ENCODE peak calls at places on chromosome 7, in eight cellular contexts. One of them, this sample, is unnamed. For H3K4me1, the result is how much of the 10 kb centered on the place peaks cover.

GRCh38 chr7:134298902-134299683 is 17.6 kb downstream of the SLC35B4 start:
- DNase-seq in body of pancreas: no peak
- DNase-seq in spleen: no peak
- DNase-seq in HAP-1: peak
- DNase-seq in left ventricle myocardium inferior: peak
- DNase-seq in tibial nerve: no peak
- DNase-seq in cardiac muscle cell: no peak
- DNase-seq in A673: no peak
- DNase-seq in this sample: no peak

GRCh38 chr7:106512217-106512616 is 148.7 kb downstream of the CCDC71L start:
- DNase-seq in body of pancreas: no peak
- DNase-seq in spleen: no peak
- DNase-seq in HAP-1: no peak
- DNase-seq in left ventricle myocardium inferior: no peak
- DNase-seq in tibial nerve: no peak
- DNase-seq in cardiac muscle cell: no peak
- DNase-seq in A673: no peak
- DNase-seq in this sample: no peak

GRCh38 chr7:134702366-134703240 is 56.0 kb downstream of the BPGM start:
- DNase-seq in body of pancreas: no peak
- DNase-seq in spleen: no peak
- DNase-seq in HAP-1: peak
- DNase-seq in left ventricle myocardium inferior: no peak
- DNase-seq in tibial nerve: no peak
- DNase-seq in cardiac muscle cell: no peak
- DNase-seq in A673: no peak
- DNase-seq in this sample: no peak

GRCh38 chr7:6367701-6368211 is 80.0 kb downstream of the DAGLB start:
- DNase-seq in body of pancreas: no peak
- DNase-seq in spleen: peak
- DNase-seq in HAP-1: no peak
- DNase-seq in left ventricle myocardium inferior: no peak
- DNase-seq in tibial nerve: no peak
- DNase-seq in cardiac muscle cell: no peak
- DNase-seq in A673: no peak
- DNase-seq in this sample: no peak

GRCh38 chr7:24769863-24770262 is 12.6 kb upstream of the GSDME start:
- DNase-seq in body of pancreas: no peak
- DNase-seq in spleen: no peak
- DNase-seq in HAP-1: no peak
- DNase-seq in left ventricle myocardium inferior: no peak
- DNase-seq in tibial nerve: no peak
- DNase-seq in cardiac muscle cell: no peak
- DNase-seq in A673: no peak
- DNase-seq in this sample: no peak

GRCh38 chr7:77665161-77665560 is 31.1 kb upstream of the RSBN1L start:
- DNase-seq in body of pancreas: no peak
- DNase-seq in spleen: no peak
- DNase-seq in HAP-1: no peak
- DNase-seq in left ventricle myocardium inferior: no peak
- DNase-seq in tibial nerve: no peak
- DNase-seq in cardiac muscle cell: no peak
- DNase-seq in A673: no peak
- DNase-seq in this sample: no peak

GRCh38 chr7:105014725-105015630 is 973 bp downstream of the KMT2E start:
- DNase-seq in body of pancreas: peak
- DNase-seq in spleen: peak
- DNase-seq in HAP-1: peak
- DNase-seq in left ventricle myocardium inferior: no peak
- DNase-seq in tibial nerve: peak
- DNase-seq in cardiac muscle cell: peak
- DNase-seq in A673: peak
- DNase-seq in this sample: no peak

GRCh38 chr7:85528581-85528980 is 341.7 kb upstream of the SEMA3D start:
- DNase-seq in body of pancreas: no peak
- DNase-seq in spleen: no peak
- DNase-seq in HAP-1: no peak
- DNase-seq in left ventricle myocardium inferior: no peak
- DNase-seq in tibial nerve: no peak
- DNase-seq in cardiac muscle cell: no peak
- DNase-seq in A673: no peak
- DNase-seq in this sample: no peak

GRCh38 chr7:155464183-155464582 is 6.3 kb downstream of the EN2 start:
- DNase-seq in body of pancreas: no peak
- DNase-seq in spleen: peak
- DNase-seq in HAP-1: no peak
- DNase-seq in left ventricle myocardium inferior: no peak
- DNase-seq in tibial nerve: no peak
- DNase-seq in cardiac muscle cell: no peak
- DNase-seq in A673: no peak
- DNase-seq in this sample: no peak

GRCh38 chr7:155461631-155462030 is 3.7 kb downstream of the EN2 start:
- DNase-seq in body of pancreas: no peak
- DNase-seq in spleen: peak
- DNase-seq in HAP-1: no peak
- DNase-seq in left ventricle myocardium inferior: no peak
- DNase-seq in tibial nerve: no peak
- DNase-seq in cardiac muscle cell: no peak
- DNase-seq in A673: no peak
- DNase-seq in this sample: no peak

GRCh38 chr7:155462163-155462735 is 4.3 kb downstream of the EN2 start:
- DNase-seq in body of pancreas: no peak
- DNase-seq in spleen: peak
- DNase-seq in HAP-1: no peak
- DNase-seq in left ventricle myocardium inferior: no peak
- DNase-seq in tibial nerve: no peak
- DNase-seq in cardiac muscle cell: no peak
- DNase-seq in A673: no peak
- DNase-seq in this sample: no peak

GRCh38 chr7:155464948-155465739 is 7.2 kb downstream of the EN2 start:
- DNase-seq in body of pancreas: no peak
- DNase-seq in spleen: peak
- DNase-seq in HAP-1: peak
- DNase-seq in left ventricle myocardium inferior: no peak
- DNase-seq in tibial nerve: no peak
- DNase-seq in cardiac muscle cell: no peak
- DNase-seq in A673: no peak
- DNase-seq in this sample: no peak

DNA sequence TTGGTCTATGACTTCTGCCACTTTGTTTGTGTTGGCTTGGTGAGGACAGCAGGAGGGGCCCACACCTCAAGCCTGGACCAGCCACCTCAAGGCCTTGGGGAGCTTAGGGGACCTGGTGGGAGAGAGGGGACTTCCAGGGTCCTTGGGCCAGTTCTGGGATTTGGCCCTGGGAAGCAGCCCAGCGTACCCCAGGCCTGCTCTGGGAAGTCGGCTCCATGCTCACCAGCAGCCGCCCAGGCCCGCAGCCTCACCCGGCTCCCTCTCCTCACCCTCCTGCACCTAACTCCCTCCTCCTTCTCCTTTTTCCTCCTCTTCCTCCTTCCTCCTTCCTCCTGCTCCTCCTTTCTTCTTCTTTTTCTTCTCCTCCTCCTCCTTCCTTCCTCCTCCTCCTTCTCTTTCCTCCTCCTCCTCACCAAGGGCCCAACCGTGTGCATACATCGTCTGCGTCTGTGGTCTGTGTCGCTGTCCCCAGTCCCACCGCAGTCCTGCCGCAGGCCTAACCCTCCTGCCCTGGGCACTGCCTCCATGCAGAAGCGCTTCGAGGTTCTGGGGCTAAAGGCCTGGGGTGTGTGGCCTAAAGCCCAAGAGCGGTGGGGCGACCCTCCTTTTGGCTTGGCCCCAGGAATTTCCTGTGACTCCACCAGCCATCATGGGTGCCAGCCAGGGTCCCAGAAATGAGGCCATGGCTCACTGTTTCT is 5.3 kb downstream of the EN2 start:
- DNase-seq in body of pancreas: no peak
- DNase-seq in spleen: peak
- DNase-seq in HAP-1: no peak
- DNase-seq in left ventricle myocardium inferior: no peak
- DNase-seq in tibial nerve: no peak
- DNase-seq in cardiac muscle cell: no peak
- DNase-seq in A673: no peak
- DNase-seq in this sample: no peak
- H3K4me3 ChIP-seq in body of pancreas: no peak
- H3K4me3 ChIP-seq in spleen: no peak
- H3K4me3 ChIP-seq in HAP-1: no peak
- H3K4me3 ChIP-seq in left ventricle myocardium inferior: no peak
- H3K4me3 ChIP-seq in tibial nerve: no peak
- H3K4me3 ChIP-seq in cardiac muscle cell: no peak
- H3K4me3 ChIP-seq in A673: no peak
- H3K4me3 ChIP-seq in this sample: no peak

GRCh38 chr7:2760098-2760889 is 72.3 kb downstream of the AMZ1 start:
- DNase-seq in body of pancreas: no peak
- DNase-seq in spleen: peak
- DNase-seq in HAP-1: peak
- DNase-seq in left ventricle myocardium inferior: peak
- DNase-seq in tibial nerve: peak
- DNase-seq in cardiac muscle cell: peak
- DNase-seq in A673: peak
- DNase-seq in this sample: peak
- H3K4me1 ChIP-seq in body of pancreas: under half
- H3K4me1 ChIP-seq in spleen: under half
- H3K4me1 ChIP-seq in HAP-1: under half
- H3K4me1 ChIP-seq in left ventricle myocardium inferior: half or more
- H3K4me1 ChIP-seq in tibial nerve: under half
- H3K4me1 ChIP-seq in cardiac muscle cell: under half
- H3K4me1 ChIP-seq in A673: under half
- H3K4me1 ChIP-seq in this sample: half or more

GRCh38 chr7:76267107-76267834 is 35.2 kb upstream of the HSPB1 start:
- DNase-seq in body of pancreas: no peak
- DNase-seq in spleen: no peak
- DNase-seq in HAP-1: no peak
- DNase-seq in left ventricle myocardium inferior: no peak
- DNase-seq in tibial nerve: no peak
- DNase-seq in cardiac muscle cell: peak
- DNase-seq in A673: no peak
- DNase-seq in this sample: no peak
- H3K4me3 ChIP-seq in body of pancreas: no peak
- H3K4me3 ChIP-seq in spleen: peak
- H3K4me3 ChIP-seq in HAP-1: peak
- H3K4me3 ChIP-seq in left ventricle myocardium inferior: peak
- H3K4me3 ChIP-seq in tibial nerve: no peak
- H3K4me3 ChIP-seq in cardiac muscle cell: peak
- H3K4me3 ChIP-seq in A673: peak
- H3K4me3 ChIP-seq in this sample: peak

GRCh38 chr7:37342170-37342569 is 106.5 kb downstream of the ELMO1 start:
- DNase-seq in body of pancreas: no peak
- DNase-seq in spleen: no peak
- DNase-seq in HAP-1: no peak
- DNase-seq in left ventricle myocardium inferior: no peak
- DNase-seq in tibial nerve: no peak
- DNase-seq in cardiac muscle cell: no peak
- DNase-seq in A673: no peak
- DNase-seq in this sample: no peak
- H3K4me1 ChIP-seq in body of pancreas: under half
- H3K4me1 ChIP-seq in spleen: under half
- H3K4me1 ChIP-seq in HAP-1: under half
- H3K4me1 ChIP-seq in left ventricle myocardium inferior: under half
- H3K4me1 ChIP-seq in tibial nerve: under half
- H3K4me1 ChIP-seq in cardiac muscle cell: under half
- H3K4me1 ChIP-seq in A673: under half
- H3K4me1 ChIP-seq in this sample: under half

DNA sequence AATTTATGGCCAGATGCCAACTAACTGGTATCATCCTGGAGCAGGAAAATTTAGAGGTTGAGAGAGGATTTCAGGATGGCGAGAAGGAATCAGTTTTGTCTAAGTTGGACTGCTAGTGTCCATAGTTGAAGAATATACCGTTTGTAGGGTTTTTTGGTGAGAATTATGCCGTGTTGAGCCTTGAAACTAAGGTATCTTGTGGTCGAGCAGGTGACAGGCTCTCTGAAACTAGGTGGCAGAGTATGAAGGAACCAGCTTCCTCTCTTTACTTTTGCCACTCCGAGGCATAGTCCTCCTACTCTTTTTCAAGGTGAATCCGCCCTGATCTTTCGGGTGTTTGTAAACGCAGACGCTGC is 9.7 kb downstream of the MDFIC start:
- DNase-seq in body of pancreas: no peak
- DNase-seq in spleen: no peak
- DNase-seq in HAP-1: no peak
- DNase-seq in left ventricle myocardium inferior: no peak
- DNase-seq in tibial nerve: no peak
- DNase-seq in cardiac muscle cell: no peak
- DNase-seq in A673: no peak
- DNase-seq in this sample: no peak
- H3K4me3 ChIP-seq in body of pancreas: no peak
- H3K4me3 ChIP-seq in spleen: peak
- H3K4me3 ChIP-seq in HAP-1: no peak
- H3K4me3 ChIP-seq in left ventricle myocardium inferior: no peak
- H3K4me3 ChIP-seq in tibial nerve: no peak
- H3K4me3 ChIP-seq in cardiac muscle cell: no peak
- H3K4me3 ChIP-seq in A673: no peak
- H3K4me3 ChIP-seq in this sample: no peak

GRCh38 chr7:29274156-29275017 is 79.8 kb downstream of the CHN2 start:
- DNase-seq in body of pancreas: no peak
- DNase-seq in spleen: no peak
- DNase-seq in HAP-1: no peak
- DNase-seq in left ventricle myocardium inferior: no peak
- DNase-seq in tibial nerve: no peak
- DNase-seq in cardiac muscle cell: no peak
- DNase-seq in A673: peak
- DNase-seq in this sample: no peak
- H3K4me1 ChIP-seq in body of pancreas: half or more
- H3K4me1 ChIP-seq in spleen: under half
- H3K4me1 ChIP-seq in HAP-1: under half
- H3K4me1 ChIP-seq in left ventricle myocardium inferior: under half
- H3K4me1 ChIP-seq in tibial nerve: under half
- H3K4me1 ChIP-seq in cardiac muscle cell: under half
- H3K4me1 ChIP-seq in A673: half or more
- H3K4me1 ChIP-seq in this sample: under half

GRCh38 chr7:157539521-157539920 is 202.7 kb downstream of the DNAJB6 start:
- DNase-seq in body of pancreas: no peak
- DNase-seq in spleen: peak
- DNase-seq in HAP-1: no peak
- DNase-seq in left ventricle myocardium inferior: no peak
- DNase-seq in tibial nerve: no peak
- DNase-seq in cardiac muscle cell: no peak
- DNase-seq in A673: no peak
- DNase-seq in this sample: peak
- H3K4me3 ChIP-seq in body of pancreas: no peak
- H3K4me3 ChIP-seq in spleen: no peak
- H3K4me3 ChIP-seq in HAP-1: no peak
- H3K4me3 ChIP-seq in left ventricle myocardium inferior: no peak
- H3K4me3 ChIP-seq in tibial nerve: no peak
- H3K4me3 ChIP-seq in cardiac muscle cell: no peak
- H3K4me3 ChIP-seq in A673: no peak
- H3K4me3 ChIP-seq in this sample: no peak

GRCh38 chr7:131861620-131862346 is 305.4 kb upstream of the PODXL start:
- DNase-seq in body of pancreas: no peak
- DNase-seq in spleen: no peak
- DNase-seq in HAP-1: no peak
- DNase-seq in left ventricle myocardium inferior: no peak
- DNase-seq in tibial nerve: no peak
- DNase-seq in cardiac muscle cell: no peak
- DNase-seq in A673: no peak
- DNase-seq in this sample: no peak
- H3K4me1 ChIP-seq in body of pancreas: under half
- H3K4me1 ChIP-seq in spleen: under half
- H3K4me1 ChIP-seq in HAP-1: under half
- H3K4me1 ChIP-seq in left ventricle myocardium inferior: under half
- H3K4me1 ChIP-seq in tibial nerve: under half
- H3K4me1 ChIP-seq in cardiac muscle cell: under half
- H3K4me1 ChIP-seq in A673: under half
- H3K4me1 ChIP-seq in this sample: under half